ENCODE peak calls at places on chromosomes 12 and 14, in eight cellular contexts. One of them, this sample, is unnamed.

GRCh38 chr14:74065746-74066575 is 18.3 kb downstream of the ALDH6A1 start:
- DNase-seq in left ventricle myocardium inferior: no peak
- DNase-seq in AML-193: no peak
- DNase-seq in Right ventricle myocardium superior: no peak
- DNase-seq in MCF 10A: peak
- DNase-seq in activated CD8-positive, alpha-beta memory T cell treated with anti-CD3 and anti-CD28 coated beads for 48 hours: no peak
- DNase-seq in foreskin fibroblast: no peak
- DNase-seq in stimulated activated CD8-positive, alpha-beta memory T cell treated with anti-CD3 and anti-CD28 coated beads, Interleukin-12 subunit alpha, Interleukin-12 subunit beta, amount 100 ng/mL, for 4 hours: no peak
- DNase-seq in this sample: no peak

GRCh38 chr12:113910751-113911272 is 55.3 kb downstream of the RBM19 start:
- DNase-seq in left ventricle myocardium inferior: no peak
- DNase-seq in AML-193: no peak
- DNase-seq in Right ventricle myocardium superior: no peak
- DNase-seq in MCF 10A: no peak
- DNase-seq in activated CD8-positive, alpha-beta memory T cell treated with anti-CD3 and anti-CD28 coated beads for 48 hours: no peak
- DNase-seq in foreskin fibroblast: no peak
- DNase-seq in stimulated activated CD8-positive, alpha-beta memory T cell treated with anti-CD3 and anti-CD28 coated beads, Interleukin-12 subunit alpha, Interleukin-12 subunit beta, amount 100 ng/mL, for 4 hours: no peak
- DNase-seq in this sample: no peak

GRCh38 chr12:47828967-47829482 is 9.3 kb upstream of the HDAC7 start:
- DNase-seq in left ventricle myocardium inferior: peak
- DNase-seq in AML-193: no peak
- DNase-seq in Right ventricle myocardium superior: peak
- DNase-seq in MCF 10A: peak
- DNase-seq in activated CD8-positive, alpha-beta memory T cell treated with anti-CD3 and anti-CD28 coated beads for 48 hours: no peak
- DNase-seq in foreskin fibroblast: peak
- DNase-seq in stimulated activated CD8-positive, alpha-beta memory T cell treated with anti-CD3 and anti-CD28 coated beads, Interleukin-12 subunit alpha, Interleukin-12 subunit beta, amount 100 ng/mL, for 4 hours: no peak
- DNase-seq in this sample: peak

GRCh38 chr12:52871291-52871961 is 22.6 kb upstream of the KRT78 start:
- DNase-seq in left ventricle myocardium inferior: no peak
- DNase-seq in AML-193: no peak
- DNase-seq in Right ventricle myocardium superior: no peak
- DNase-seq in MCF 10A: peak
- DNase-seq in activated CD8-positive, alpha-beta memory T cell treated with anti-CD3 and anti-CD28 coated beads for 48 hours: no peak
- DNase-seq in foreskin fibroblast: peak
- DNase-seq in stimulated activated CD8-positive, alpha-beta memory T cell treated with anti-CD3 and anti-CD28 coated beads, Interleukin-12 subunit alpha, Interleukin-12 subunit beta, amount 100 ng/mL, for 4 hours: no peak
- DNase-seq in this sample: no peak

GRCh38 chr14:24151404-24152080 is 4.2 kb downstream of the RNF31 start:
- DNase-seq in left ventricle myocardium inferior: no peak
- DNase-seq in AML-193: no peak
- DNase-seq in Right ventricle myocardium superior: no peak
- DNase-seq in MCF 10A: no peak
- DNase-seq in activated CD8-positive, alpha-beta memory T cell treated with anti-CD3 and anti-CD28 coated beads for 48 hours: no peak
- DNase-seq in foreskin fibroblast: no peak
- DNase-seq in stimulated activated CD8-positive, alpha-beta memory T cell treated with anti-CD3 and anti-CD28 coated beads, Interleukin-12 subunit alpha, Interleukin-12 subunit beta, amount 100 ng/mL, for 4 hours: no peak
- DNase-seq in this sample: no peak

GRCh38 chr14:104206281-104206904 is 68.0 kb downstream of the KIF26A start:
- DNase-seq in left ventricle myocardium inferior: no peak
- DNase-seq in AML-193: no peak
- DNase-seq in Right ventricle myocardium superior: no peak
- DNase-seq in MCF 10A: no peak
- DNase-seq in activated CD8-positive, alpha-beta memory T cell treated with anti-CD3 and anti-CD28 coated beads for 48 hours: no peak
- DNase-seq in foreskin fibroblast: no peak
- DNase-seq in stimulated activated CD8-positive, alpha-beta memory T cell treated with anti-CD3 and anti-CD28 coated beads, Interleukin-12 subunit alpha, Interleukin-12 subunit beta, amount 100 ng/mL, for 4 hours: no peak
- DNase-seq in this sample: no peak

GRCh38 chr14:59075503-59075902 is 113.0 kb upstream of the DAAM1 start:
- DNase-seq in left ventricle myocardium inferior: no peak
- DNase-seq in AML-193: no peak
- DNase-seq in Right ventricle myocardium superior: no peak
- DNase-seq in MCF 10A: no peak
- DNase-seq in activated CD8-positive, alpha-beta memory T cell treated with anti-CD3 and anti-CD28 coated beads for 48 hours: no peak
- DNase-seq in foreskin fibroblast: no peak
- DNase-seq in stimulated activated CD8-positive, alpha-beta memory T cell treated with anti-CD3 and anti-CD28 coated beads, Interleukin-12 subunit alpha, Interleukin-12 subunit beta, amount 100 ng/mL, for 4 hours: no peak
- DNase-seq in this sample: no peak

GRCh38 chr14:73591690-73592448 is at the start of gene ACOT4:
- DNase-seq in left ventricle myocardium inferior: peak
- DNase-seq in AML-193: peak
- DNase-seq in Right ventricle myocardium superior: peak
- DNase-seq in MCF 10A: no peak
- DNase-seq in activated CD8-positive, alpha-beta memory T cell treated with anti-CD3 and anti-CD28 coated beads for 48 hours: no peak
- DNase-seq in foreskin fibroblast: peak
- DNase-seq in stimulated activated CD8-positive, alpha-beta memory T cell treated with anti-CD3 and anti-CD28 coated beads, Interleukin-12 subunit alpha, Interleukin-12 subunit beta, amount 100 ng/mL, for 4 hours: peak
- DNase-seq in this sample: peak

GRCh38 chr14:103997391-103997790 is 55.1 kb upstream of the RD3L start:
- DNase-seq in left ventricle myocardium inferior: no peak
- DNase-seq in AML-193: no peak
- DNase-seq in Right ventricle myocardium superior: no peak
- DNase-seq in MCF 10A: no peak
- DNase-seq in activated CD8-positive, alpha-beta memory T cell treated with anti-CD3 and anti-CD28 coated beads for 48 hours: no peak
- DNase-seq in foreskin fibroblast: no peak
- DNase-seq in stimulated activated CD8-positive, alpha-beta memory T cell treated with anti-CD3 and anti-CD28 coated beads, Interleukin-12 subunit alpha, Interleukin-12 subunit beta, amount 100 ng/mL, for 4 hours: no peak
- DNase-seq in this sample: no peak

GRCh38 chr12:92519284-92519683 is 183.5 kb upstream of the PLEKHG7 start:
- DNase-seq in left ventricle myocardium inferior: no peak
- DNase-seq in AML-193: no peak
- DNase-seq in Right ventricle myocardium superior: no peak
- DNase-seq in MCF 10A: no peak
- DNase-seq in activated CD8-positive, alpha-beta memory T cell treated with anti-CD3 and anti-CD28 coated beads for 48 hours: no peak
- DNase-seq in foreskin fibroblast: no peak
- DNase-seq in stimulated activated CD8-positive, alpha-beta memory T cell treated with anti-CD3 and anti-CD28 coated beads, Interleukin-12 subunit alpha, Interleukin-12 subunit beta, amount 100 ng/mL, for 4 hours: no peak
- DNase-seq in this sample: no peak

GRCh38 chr12:15757553-15758255 is 31.5 kb downstream of the EPS8 start:
- DNase-seq in left ventricle myocardium inferior: no peak
- DNase-seq in AML-193: peak
- DNase-seq in Right ventricle myocardium superior: no peak
- DNase-seq in MCF 10A: peak
- DNase-seq in activated CD8-positive, alpha-beta memory T cell treated with anti-CD3 and anti-CD28 coated beads for 48 hours: no peak
- DNase-seq in foreskin fibroblast: peak
- DNase-seq in stimulated activated CD8-positive, alpha-beta memory T cell treated with anti-CD3 and anti-CD28 coated beads, Interleukin-12 subunit alpha, Interleukin-12 subunit beta, amount 100 ng/mL, for 4 hours: no peak
- DNase-seq in this sample: no peak

GRCh38 chr14:89137514-89138163 is 279.4 kb downstream of the FOXN3 start:
- DNase-seq in left ventricle myocardium inferior: no peak
- DNase-seq in AML-193: peak
- DNase-seq in Right ventricle myocardium superior: peak
- DNase-seq in MCF 10A: peak
- DNase-seq in activated CD8-positive, alpha-beta memory T cell treated with anti-CD3 and anti-CD28 coated beads for 48 hours: no peak
- DNase-seq in foreskin fibroblast: peak
- DNase-seq in stimulated activated CD8-positive, alpha-beta memory T cell treated with anti-CD3 and anti-CD28 coated beads, Interleukin-12 subunit alpha, Interleukin-12 subunit beta, amount 100 ng/mL, for 4 hours: no peak
- DNase-seq in this sample: peak

GRCh38 chr14:82394916-82395315 is 861.3 kb upstream of the SEL1L start:
- DNase-seq in left ventricle myocardium inferior: no peak
- DNase-seq in AML-193: no peak
- DNase-seq in Right ventricle myocardium superior: no peak
- DNase-seq in MCF 10A: no peak
- DNase-seq in activated CD8-positive, alpha-beta memory T cell treated with anti-CD3 and anti-CD28 coated beads for 48 hours: no peak
- DNase-seq in foreskin fibroblast: no peak
- DNase-seq in stimulated activated CD8-positive, alpha-beta memory T cell treated with anti-CD3 and anti-CD28 coated beads, Interleukin-12 subunit alpha, Interleukin-12 subunit beta, amount 100 ng/mL, for 4 hours: no peak
- DNase-seq in this sample: no peak

GRCh38 chr14:69008411-69008810 is 29.3 kb upstream of the ACTN1 start:
- DNase-seq in left ventricle myocardium inferior: no peak
- DNase-seq in AML-193: no peak
- DNase-seq in Right ventricle myocardium superior: no peak
- DNase-seq in MCF 10A: no peak
- DNase-seq in activated CD8-positive, alpha-beta memory T cell treated with anti-CD3 and anti-CD28 coated beads for 48 hours: no peak
- DNase-seq in foreskin fibroblast: no peak
- DNase-seq in stimulated activated CD8-positive, alpha-beta memory T cell treated with anti-CD3 and anti-CD28 coated beads, Interleukin-12 subunit alpha, Interleukin-12 subunit beta, amount 100 ng/mL, for 4 hours: no peak
- DNase-seq in this sample: no peak

GRCh38 chr14:88422919-88423318 is 37.5 kb downstream of the SPATA7 start:
- DNase-seq in left ventricle myocardium inferior: no peak
- DNase-seq in AML-193: no peak
- DNase-seq in Right ventricle myocardium superior: no peak
- DNase-seq in MCF 10A: peak
- DNase-seq in activated CD8-positive, alpha-beta memory T cell treated with anti-CD3 and anti-CD28 coated beads for 48 hours: no peak
- DNase-seq in foreskin fibroblast: peak
- DNase-seq in stimulated activated CD8-positive, alpha-beta memory T cell treated with anti-CD3 and anti-CD28 coated beads, Interleukin-12 subunit alpha, Interleukin-12 subunit beta, amount 100 ng/mL, for 4 hours: no peak
- DNase-seq in this sample: no peak

GRCh38 chr12:103387385-103387784 is 108.4 kb downstream of the C12orf42 start:
- DNase-seq in left ventricle myocardium inferior: no peak
- DNase-seq in AML-193: no peak
- DNase-seq in Right ventricle myocardium superior: no peak
- DNase-seq in MCF 10A: peak
- DNase-seq in activated CD8-positive, alpha-beta memory T cell treated with anti-CD3 and anti-CD28 coated beads for 48 hours: no peak
- DNase-seq in foreskin fibroblast: no peak
- DNase-seq in stimulated activated CD8-positive, alpha-beta memory T cell treated with anti-CD3 and anti-CD28 coated beads, Interleukin-12 subunit alpha, Interleukin-12 subunit beta, amount 100 ng/mL, for 4 hours: no peak
- DNase-seq in this sample: no peak

GRCh38 chr14:68637106-68638021 is 155.5 kb downstream of the ZFP36L1 start:
- DNase-seq in left ventricle myocardium inferior: peak
- DNase-seq in AML-193: no peak
- DNase-seq in Right ventricle myocardium superior: peak
- DNase-seq in MCF 10A: no peak
- DNase-seq in activated CD8-positive, alpha-beta memory T cell treated with anti-CD3 and anti-CD28 coated beads for 48 hours: no peak
- DNase-seq in foreskin fibroblast: peak
- DNase-seq in stimulated activated CD8-positive, alpha-beta memory T cell treated with anti-CD3 and anti-CD28 coated beads, Interleukin-12 subunit alpha, Interleukin-12 subunit beta, amount 100 ng/mL, for 4 hours: no peak
- DNase-seq in this sample: no peak

GRCh38 chr14:73752297-73752992 is 38.3 kb upstream of the PNMA1 start:
- DNase-seq in left ventricle myocardium inferior: peak
- DNase-seq in AML-193: no peak
- DNase-seq in Right ventricle myocardium superior: peak
- DNase-seq in MCF 10A: peak
- DNase-seq in activated CD8-positive, alpha-beta memory T cell treated with anti-CD3 and anti-CD28 coated beads for 48 hours: no peak
- DNase-seq in foreskin fibroblast: peak
- DNase-seq in stimulated activated CD8-positive, alpha-beta memory T cell treated with anti-CD3 and anti-CD28 coated beads, Interleukin-12 subunit alpha, Interleukin-12 subunit beta, amount 100 ng/mL, for 4 hours: no peak
- DNase-seq in this sample: peak

GRCh38 chr12:6230321-6231110 is 30.3 kb downstream of the CD9 start:
- DNase-seq in left ventricle myocardium inferior: peak
- DNase-seq in AML-193: peak
- DNase-seq in Right ventricle myocardium superior: peak
- DNase-seq in MCF 10A: peak
- DNase-seq in activated CD8-positive, alpha-beta memory T cell treated with anti-CD3 and anti-CD28 coated beads for 48 hours: peak
- DNase-seq in foreskin fibroblast: peak
- DNase-seq in stimulated activated CD8-positive, alpha-beta memory T cell treated with anti-CD3 and anti-CD28 coated beads, Interleukin-12 subunit alpha, Interleukin-12 subunit beta, amount 100 ng/mL, for 4 hours: peak
- DNase-seq in this sample: peak

GRCh38 chr14:77889971-77890442 is 90.1 kb downstream of the ADCK1 start:
- DNase-seq in left ventricle myocardium inferior: no peak
- DNase-seq in AML-193: no peak
- DNase-seq in Right ventricle myocardium superior: no peak
- DNase-seq in MCF 10A: peak
- DNase-seq in activated CD8-positive, alpha-beta memory T cell treated with anti-CD3 and anti-CD28 coated beads for 48 hours: no peak
- DNase-seq in foreskin fibroblast: peak
- DNase-seq in stimulated activated CD8-positive, alpha-beta memory T cell treated with anti-CD3 and anti-CD28 coated beads, Interleukin-12 subunit alpha, Interleukin-12 subunit beta, amount 100 ng/mL, for 4 hours: no peak
- DNase-seq in this sample: no peak

GRCh38 chr14:61547186-61548121 is 147.9 kb upstream of the HIF1A start:
- DNase-seq in left ventricle myocardium inferior: no peak
- DNase-seq in AML-193: no peak
- DNase-seq in Right ventricle myocardium superior: no peak
- DNase-seq in MCF 10A: peak
- DNase-seq in activated CD8-positive, alpha-beta memory T cell treated with anti-CD3 and anti-CD28 coated beads for 48 hours: no peak
- DNase-seq in foreskin fibroblast: peak
- DNase-seq in stimulated activated CD8-positive, alpha-beta memory T cell treated with anti-CD3 and anti-CD28 coated beads, Interleukin-12 subunit alpha, Interleukin-12 subunit beta, amount 100 ng/mL, for 4 hours: no peak
- DNase-seq in this sample: no peak

GRCh38 chr14:93619176-93619793 is 169.0 kb downstream of the PRIMA1 start:
- DNase-seq in left ventricle myocardium inferior: no peak
- DNase-seq in AML-193: peak
- DNase-seq in Right ventricle myocardium superior: no peak
- DNase-seq in MCF 10A: peak
- DNase-seq in activated CD8-positive, alpha-beta memory T cell treated with anti-CD3 and anti-CD28 coated beads for 48 hours: no peak
- DNase-seq in foreskin fibroblast: peak
- DNase-seq in stimulated activated CD8-positive, alpha-beta memory T cell treated with anti-CD3 and anti-CD28 coated beads, Interleukin-12 subunit alpha, Interleukin-12 subunit beta, amount 100 ng/mL, for 4 hours: no peak
- DNase-seq in this sample: no peak

GRCh38 chr14:85459361-85459760 is 70.6 kb upstream of the FLRT2 start:
- DNase-seq in left ventricle myocardium inferior: no peak
- DNase-seq in AML-193: no peak
- DNase-seq in Right ventricle myocardium superior: no peak
- DNase-seq in MCF 10A: no peak
- DNase-seq in activated CD8-positive, alpha-beta memory T cell treated with anti-CD3 and anti-CD28 coated beads for 48 hours: no peak
- DNase-seq in foreskin fibroblast: no peak
- DNase-seq in stimulated activated CD8-positive, alpha-beta memory T cell treated with anti-CD3 and anti-CD28 coated beads, Interleukin-12 subunit alpha, Interleukin-12 subunit beta, amount 100 ng/mL, for 4 hours: no peak
- DNase-seq in this sample: no peak

GRCh38 chr12:22361785-22362184 is 27.3 kb upstream of the ST8SIA1 start:
- DNase-seq in left ventricle myocardium inferior: no peak
- DNase-seq in AML-193: no peak
- DNase-seq in Right ventricle myocardium superior: no peak
- DNase-seq in MCF 10A: no peak
- DNase-seq in activated CD8-positive, alpha-beta memory T cell treated with anti-CD3 and anti-CD28 coated beads for 48 hours: no peak
- DNase-seq in foreskin fibroblast: no peak
- DNase-seq in stimulated activated CD8-positive, alpha-beta memory T cell treated with anti-CD3 and anti-CD28 coated beads, Interleukin-12 subunit alpha, Interleukin-12 subunit beta, amount 100 ng/mL, for 4 hours: no peak
- DNase-seq in this sample: no peak

GRCh38 chr12:76042147-76042546 is 10.6 kb upstream of the PHLDA1 start:
- DNase-seq in left ventricle myocardium inferior: no peak
- DNase-seq in AML-193: peak
- DNase-seq in Right ventricle myocardium superior: no peak
- DNase-seq in MCF 10A: no peak
- DNase-seq in activated CD8-positive, alpha-beta memory T cell treated with anti-CD3 and anti-CD28 coated beads for 48 hours: no peak
- DNase-seq in foreskin fibroblast: no peak
- DNase-seq in stimulated activated CD8-positive, alpha-beta memory T cell treated with anti-CD3 and anti-CD28 coated beads, Interleukin-12 subunit alpha, Interleukin-12 subunit beta, amount 100 ng/mL, for 4 hours: no peak
- DNase-seq in this sample: no peak

GRCh38 chr14:84024231-84024630 is 1505.7 kb upstream of the FLRT2 start:
- DNase-seq in left ventricle myocardium inferior: no peak
- DNase-seq in AML-193: no peak
- DNase-seq in Right ventricle myocardium superior: no peak
- DNase-seq in MCF 10A: no peak
- DNase-seq in activated CD8-positive, alpha-beta memory T cell treated with anti-CD3 and anti-CD28 coated beads for 48 hours: no peak
- DNase-seq in foreskin fibroblast: no peak
- DNase-seq in stimulated activated CD8-positive, alpha-beta memory T cell treated with anti-CD3 and anti-CD28 coated beads, Interleukin-12 subunit alpha, Interleukin-12 subunit beta, amount 100 ng/mL, for 4 hours: no peak
- DNase-seq in this sample: no peak

GRCh38 chr12:21144309-21144708 is 13.3 kb downstream of the SLCO1B1 start:
- DNase-seq in left ventricle myocardium inferior: no peak
- DNase-seq in AML-193: no peak
- DNase-seq in Right ventricle myocardium superior: no peak
- DNase-seq in MCF 10A: no peak
- DNase-seq in activated CD8-positive, alpha-beta memory T cell treated with anti-CD3 and anti-CD28 coated beads for 48 hours: no peak
- DNase-seq in foreskin fibroblast: no peak
- DNase-seq in stimulated activated CD8-positive, alpha-beta memory T cell treated with anti-CD3 and anti-CD28 coated beads, Interleukin-12 subunit alpha, Interleukin-12 subunit beta, amount 100 ng/mL, for 4 hours: no peak
- DNase-seq in this sample: no peak

GRCh38 chr12:79935624-79936040 is 735 bp upstream of the PPP1R12A start:
- DNase-seq in left ventricle myocardium inferior: no peak
- DNase-seq in AML-193: no peak
- DNase-seq in Right ventricle myocardium superior: no peak
- DNase-seq in MCF 10A: no peak
- DNase-seq in activated CD8-positive, alpha-beta memory T cell treated with anti-CD3 and anti-CD28 coated beads for 48 hours: no peak
- DNase-seq in foreskin fibroblast: peak
- DNase-seq in stimulated activated CD8-positive, alpha-beta memory T cell treated with anti-CD3 and anti-CD28 coated beads, Interleukin-12 subunit alpha, Interleukin-12 subunit beta, amount 100 ng/mL, for 4 hours: no peak
- DNase-seq in this sample: no peak

GRCh38 chr12:116059901-116060300 is 217.6 kb downstream of the MED13L start:
- DNase-seq in left ventricle myocardium inferior: no peak
- DNase-seq in AML-193: no peak
- DNase-seq in Right ventricle myocardium superior: no peak
- DNase-seq in MCF 10A: no peak
- DNase-seq in activated CD8-positive, alpha-beta memory T cell treated with anti-CD3 and anti-CD28 coated beads for 48 hours: no peak
- DNase-seq in foreskin fibroblast: no peak
- DNase-seq in stimulated activated CD8-positive, alpha-beta memory T cell treated with anti-CD3 and anti-CD28 coated beads, Interleukin-12 subunit alpha, Interleukin-12 subunit beta, amount 100 ng/mL, for 4 hours: no peak
- DNase-seq in this sample: no peak

GRCh38 chr14:49250109-49250508 is 336.1 kb downstream of the RPS29 start:
- DNase-seq in left ventricle myocardium inferior: no peak
- DNase-seq in AML-193: no peak
- DNase-seq in Right ventricle myocardium superior: no peak
- DNase-seq in MCF 10A: peak
- DNase-seq in activated CD8-positive, alpha-beta memory T cell treated with anti-CD3 and anti-CD28 coated beads for 48 hours: no peak
- DNase-seq in foreskin fibroblast: no peak
- DNase-seq in stimulated activated CD8-positive, alpha-beta memory T cell treated with anti-CD3 and anti-CD28 coated beads, Interleukin-12 subunit alpha, Interleukin-12 subunit beta, amount 100 ng/mL, for 4 hours: no peak
- DNase-seq in this sample: no peak

GRCh38 chr14:50173891-50174290 is 57.5 kb downstream of the SOS2 start:
- DNase-seq in left ventricle myocardium inferior: no peak
- DNase-seq in AML-193: no peak
- DNase-seq in Right ventricle myocardium superior: no peak
- DNase-seq in MCF 10A: no peak
- DNase-seq in activated CD8-positive, alpha-beta memory T cell treated with anti-CD3 and anti-CD28 coated beads for 48 hours: no peak
- DNase-seq in foreskin fibroblast: peak
- DNase-seq in stimulated activated CD8-positive, alpha-beta memory T cell treated with anti-CD3 and anti-CD28 coated beads, Interleukin-12 subunit alpha, Interleukin-12 subunit beta, amount 100 ng/mL, for 4 hours: no peak
- DNase-seq in this sample: no peak

GRCh38 chr14:69698572-69698971 is 68.4 kb upstream of the SRSF5 start:
- DNase-seq in left ventricle myocardium inferior: no peak
- DNase-seq in AML-193: no peak
- DNase-seq in Right ventricle myocardium superior: no peak
- DNase-seq in MCF 10A: no peak
- DNase-seq in activated CD8-positive, alpha-beta memory T cell treated with anti-CD3 and anti-CD28 coated beads for 48 hours: no peak
- DNase-seq in foreskin fibroblast: no peak
- DNase-seq in stimulated activated CD8-positive, alpha-beta memory T cell treated with anti-CD3 and anti-CD28 coated beads, Interleukin-12 subunit alpha, Interleukin-12 subunit beta, amount 100 ng/mL, for 4 hours: no peak
- DNase-seq in this sample: no peak

GRCh38 chr12:123807670-123808069 is 45.6 kb downstream of the DNAH10 start:
- DNase-seq in left ventricle myocardium inferior: no peak
- DNase-seq in AML-193: no peak
- DNase-seq in Right ventricle myocardium superior: no peak
- DNase-seq in MCF 10A: no peak
- DNase-seq in activated CD8-positive, alpha-beta memory T cell treated with anti-CD3 and anti-CD28 coated beads for 48 hours: no peak
- DNase-seq in foreskin fibroblast: no peak
- DNase-seq in stimulated activated CD8-positive, alpha-beta memory T cell treated with anti-CD3 and anti-CD28 coated beads, Interleukin-12 subunit alpha, Interleukin-12 subunit beta, amount 100 ng/mL, for 4 hours: no peak
- DNase-seq in this sample: no peak